ENCODE peak calls at places on chromosomes 3 and 15, in eight cellular contexts. One of them, this sample, is unnamed.

GRCh38 chr3:72756900-72757299 is 91.3 kb downstream of the SHQ1 start:
- DNase-seq in endothelial cell: no peak
- DNase-seq in HEK293T: no peak
- DNase-seq in K562: no peak
- DNase-seq in AG09319: no peak
- DNase-seq in NCI-H1417 treated with DMSO at 0.1 percent for 48 hours: no peak
- DNase-seq in Right ventricle myocardium superior: no peak
- DNase-seq in NCI-H345: no peak
- DNase-seq in this sample: no peak

GRCh38 chr3:194042947-194043346 is 93.0 kb upstream of the HES1 start:
- DNase-seq in NCI-H345: no peak
- DNase-seq in AG09319: peak; percentile 3
- DNase-seq in HEK293T: no peak
- DNase-seq in endothelial cell: no peak
- DNase-seq in NCI-H1417 treated with DMSO at 0.1 percent for 48 hours: no peak
- DNase-seq in K562: no peak
- DNase-seq in Right ventricle myocardium superior: no peak
- DNase-seq in this sample: no peak

GRCh38 chr3:172396400-172396799 is 51.9 kb downstream of the GHSR start:
- DNase-seq in Right ventricle myocardium superior: no peak
- DNase-seq in NCI-H1417 treated with DMSO at 0.1 percent for 48 hours: no peak
- DNase-seq in HEK293T: no peak
- DNase-seq in AG09319: no peak
- DNase-seq in NCI-H345: no peak
- DNase-seq in K562: no peak
- DNase-seq in endothelial cell: no peak
- DNase-seq in this sample: no peak

GRCh38 chr3:9098716-9099675 is 135.7 kb upstream of the RAD18 start:
- DNase-seq in AG09319: no peak
- DNase-seq in Right ventricle myocardium superior: no peak
- DNase-seq in NCI-H345: peak; percentile 27
- DNase-seq in HEK293T: no peak
- DNase-seq in K562: no peak
- DNase-seq in NCI-H1417 treated with DMSO at 0.1 percent for 48 hours: peak; percentile 44
- DNase-seq in endothelial cell: no peak
- DNase-seq in this sample: no peak

GRCh38 chr3:57009367-57009766 is 51.1 kb upstream of the SPATA12 start:
- DNase-seq in AG09319: no peak
- DNase-seq in NCI-H345: no peak
- DNase-seq in K562: no peak
- DNase-seq in NCI-H1417 treated with DMSO at 0.1 percent for 48 hours: no peak
- DNase-seq in endothelial cell: no peak
- DNase-seq in HEK293T: no peak
- DNase-seq in Right ventricle myocardium superior: peak; percentile 53
- DNase-seq in this sample: no peak

GRCh38 chr15:39583586-39584265 is 2.8 kb downstream of the THBS1 start:
- DNase-seq in Right ventricle myocardium superior: no peak
- DNase-seq in endothelial cell: peak; percentile 21
- DNase-seq in HEK293T: peak; percentile 9
- DNase-seq in NCI-H345: no peak
- DNase-seq in NCI-H1417 treated with DMSO at 0.1 percent for 48 hours: no peak
- DNase-seq in K562: peak; percentile 38
- DNase-seq in AG09319: peak; percentile 63
- DNase-seq in this sample: no peak

GRCh38 chr15:70815604-70816003 is 38.4 kb downstream of the LARP6 start:
- DNase-seq in HEK293T: no peak
- DNase-seq in NCI-H345: peak; percentile 86
- DNase-seq in AG09319: no peak
- DNase-seq in endothelial cell: no peak
- DNase-seq in K562: no peak
- DNase-seq in NCI-H1417 treated with DMSO at 0.1 percent for 48 hours: no peak
- DNase-seq in Right ventricle myocardium superior: no peak
- DNase-seq in this sample: no peak

GRCh38 chr3:98733055-98733777 is 29.9 kb upstream of the ST3GAL6 start:
- DNase-seq in Right ventricle myocardium superior: peak; percentile 51
- DNase-seq in K562: no peak
- DNase-seq in AG09319: no peak
- DNase-seq in HEK293T: peak; percentile 43
- DNase-seq in NCI-H345: no peak
- DNase-seq in endothelial cell: peak; percentile 42
- DNase-seq in NCI-H1417 treated with DMSO at 0.1 percent for 48 hours: no peak
- DNase-seq in this sample: peak; percentile 49

GRCh38 chr3:24451461-24452099 is 43.1 kb downstream of the THRB start:
- DNase-seq in endothelial cell: no peak
- DNase-seq in NCI-H345: no peak
- DNase-seq in HEK293T: no peak
- DNase-seq in K562: no peak
- DNase-seq in AG09319: no peak
- DNase-seq in Right ventricle myocardium superior: no peak
- DNase-seq in NCI-H1417 treated with DMSO at 0.1 percent for 48 hours: no peak
- DNase-seq in this sample: no peak

GRCh38 chr3:43255675-43256074 is 30.7 kb upstream of the SNRK start:
- DNase-seq in NCI-H345: no peak
- DNase-seq in endothelial cell: no peak
- DNase-seq in Right ventricle myocardium superior: no peak
- DNase-seq in K562: no peak
- DNase-seq in HEK293T: no peak
- DNase-seq in NCI-H1417 treated with DMSO at 0.1 percent for 48 hours: no peak
- DNase-seq in AG09319: no peak
- DNase-seq in this sample: no peak

GRCh38 chr15:31486906-31487695 is 160.5 kb downstream of the KLF13 start:
- DNase-seq in endothelial cell: no peak
- DNase-seq in K562: no peak
- DNase-seq in AG09319: no peak
- DNase-seq in NCI-H345: no peak
- DNase-seq in HEK293T: no peak
- DNase-seq in Right ventricle myocardium superior: no peak
- DNase-seq in NCI-H1417 treated with DMSO at 0.1 percent for 48 hours: no peak
- DNase-seq in this sample: no peak

GRCh38 chr3:129033151-129033550 is 27.4 kb upstream of the GP9 start:
- DNase-seq in AG09319: no peak
- DNase-seq in endothelial cell: no peak
- DNase-seq in NCI-H345: no peak
- DNase-seq in NCI-H1417 treated with DMSO at 0.1 percent for 48 hours: no peak
- DNase-seq in Right ventricle myocardium superior: no peak
- DNase-seq in K562: no peak
- DNase-seq in HEK293T: no peak
- DNase-seq in this sample: no peak

GRCh38 chr15:78055923-78056713 is 21.4 kb downstream of the TBC1D2B start:
- DNase-seq in K562: no peak
- DNase-seq in Right ventricle myocardium superior: peak; percentile 69
- DNase-seq in endothelial cell: peak; percentile 18
- DNase-seq in AG09319: no peak
- DNase-seq in NCI-H1417 treated with DMSO at 0.1 percent for 48 hours: no peak
- DNase-seq in NCI-H345: no peak
- DNase-seq in HEK293T: no peak
- DNase-seq in this sample: peak; percentile 39

GRCh38 chr15:48603123-48603500 is 42.4 kb downstream of the FBN1 start:
- DNase-seq in HEK293T: no peak
- DNase-seq in Right ventricle myocardium superior: no peak
- DNase-seq in K562: no peak
- DNase-seq in AG09319: no peak
- DNase-seq in endothelial cell: no peak
- DNase-seq in NCI-H345: no peak
- DNase-seq in NCI-H1417 treated with DMSO at 0.1 percent for 48 hours: no peak
- DNase-seq in this sample: no peak

GRCh38 chr15:71485094-71485693 is 325.2 kb upstream of the NR2E3 start:
- DNase-seq in HEK293T: peak; percentile 48
- DNase-seq in AG09319: no peak
- DNase-seq in K562: peak; percentile 29
- DNase-seq in NCI-H345: no peak
- DNase-seq in Right ventricle myocardium superior: no peak
- DNase-seq in NCI-H1417 treated with DMSO at 0.1 percent for 48 hours: no peak
- DNase-seq in endothelial cell: no peak
- DNase-seq in this sample: no peak

GRCh38 chr3:59709702-59710555 is 660.1 kb upstream of the CFAP20DC start:
- DNase-seq in NCI-H345: no peak
- DNase-seq in Right ventricle myocardium superior: peak; percentile 75
- DNase-seq in AG09319: no peak
- DNase-seq in endothelial cell: no peak
- DNase-seq in NCI-H1417 treated with DMSO at 0.1 percent for 48 hours: no peak
- DNase-seq in HEK293T: no peak
- DNase-seq in K562: no peak
- DNase-seq in this sample: peak; percentile 37

GRCh38 chr3:188108703-188109412 is 45.1 kb upstream of the LPP start:
- DNase-seq in Right ventricle myocardium superior: no peak
- DNase-seq in K562: no peak
- DNase-seq in HEK293T: no peak
- DNase-seq in endothelial cell: no peak
- DNase-seq in NCI-H1417 treated with DMSO at 0.1 percent for 48 hours: no peak
- DNase-seq in AG09319: no peak
- DNase-seq in NCI-H345: no peak
- DNase-seq in this sample: no peak

GRCh38 chr15:63198752-63199250 is 9.4 kb downstream of the RAB8B start:
- DNase-seq in AG09319: no peak
- DNase-seq in NCI-H1417 treated with DMSO at 0.1 percent for 48 hours: no peak
- DNase-seq in HEK293T: no peak
- DNase-seq in NCI-H345: no peak
- DNase-seq in K562: no peak
- DNase-seq in Right ventricle myocardium superior: no peak
- DNase-seq in endothelial cell: no peak
- DNase-seq in this sample: no peak

GRCh38 chr15:31365655-31366127 is 39.1 kb downstream of the KLF13 start:
- DNase-seq in NCI-H1417 treated with DMSO at 0.1 percent for 48 hours: no peak
- DNase-seq in HEK293T: no peak
- DNase-seq in AG09319: peak; percentile 58
- DNase-seq in NCI-H345: no peak
- DNase-seq in endothelial cell: peak; percentile 59
- DNase-seq in Right ventricle myocardium superior: peak; percentile 98
- DNase-seq in K562: peak; percentile 86
- DNase-seq in this sample: peak; percentile 91

GRCh38 chr15:52392008-52392687 is 96.5 kb upstream of the MYO5C start:
- DNase-seq in NCI-H1417 treated with DMSO at 0.1 percent for 48 hours: no peak
- DNase-seq in endothelial cell: no peak
- DNase-seq in AG09319: peak; percentile 11
- DNase-seq in NCI-H345: no peak
- DNase-seq in Right ventricle myocardium superior: no peak
- DNase-seq in HEK293T: no peak
- DNase-seq in K562: no peak
- DNase-seq in this sample: no peak

GRCh38 chr3:169818330-169818729 is 5.6 kb upstream of the LRRC34 start:
- DNase-seq in Right ventricle myocardium superior: no peak
- DNase-seq in HEK293T: no peak
- DNase-seq in AG09319: no peak
- DNase-seq in NCI-H1417 treated with DMSO at 0.1 percent for 48 hours: no peak
- DNase-seq in K562: no peak
- DNase-seq in NCI-H345: no peak
- DNase-seq in endothelial cell: no peak
- DNase-seq in this sample: no peak

GRCh38 chr3:126245811-126246727 is 65.7 kb upstream of the ALDH1L1 start:
- DNase-seq in NCI-H1417 treated with DMSO at 0.1 percent for 48 hours: peak; percentile 1
- DNase-seq in NCI-H345: peak; percentile 15
- DNase-seq in AG09319: peak; percentile 30
- DNase-seq in endothelial cell: peak; percentile 60
- DNase-seq in K562: peak; percentile 32
- DNase-seq in Right ventricle myocardium superior: peak; percentile 71
- DNase-seq in HEK293T: peak; percentile 68
- DNase-seq in this sample: peak; percentile 68

GRCh38 chr15:76337047-76337738 is 620 bp downstream of the ISL2 start:
- DNase-seq in Right ventricle myocardium superior: no peak
- DNase-seq in endothelial cell: no peak
- DNase-seq in HEK293T: peak; percentile 65
- DNase-seq in K562: peak; percentile 41
- DNase-seq in NCI-H345: no peak
- DNase-seq in NCI-H1417 treated with DMSO at 0.1 percent for 48 hours: no peak
- DNase-seq in AG09319: no peak
- DNase-seq in this sample: no peak

GRCh38 chr3:129045675-129046036 is 14.9 kb upstream of the GP9 start:
- DNase-seq in AG09319: no peak
- DNase-seq in Right ventricle myocardium superior: peak; percentile 69
- DNase-seq in NCI-H1417 treated with DMSO at 0.1 percent for 48 hours: no peak
- DNase-seq in K562: no peak
- DNase-seq in endothelial cell: no peak
- DNase-seq in NCI-H345: no peak
- DNase-seq in HEK293T: no peak
- DNase-seq in this sample: peak; percentile 61

GRCh38 chr3:72185549-72186484 is 400.9 kb upstream of the PROK2 start:
- DNase-seq in AG09319: no peak
- DNase-seq in Right ventricle myocardium superior: no peak
- DNase-seq in K562: peak; percentile 63
- DNase-seq in endothelial cell: no peak
- DNase-seq in NCI-H345: no peak
- DNase-seq in HEK293T: no peak
- DNase-seq in NCI-H1417 treated with DMSO at 0.1 percent for 48 hours: no peak
- DNase-seq in this sample: peak; percentile 29

GRCh38 chr15:42194502-42194901 is 13.6 kb downstream of the VPS39 start:
- DNase-seq in AG09319: no peak
- DNase-seq in NCI-H345: no peak
- DNase-seq in Right ventricle myocardium superior: no peak
- DNase-seq in HEK293T: no peak
- DNase-seq in NCI-H1417 treated with DMSO at 0.1 percent for 48 hours: no peak
- DNase-seq in endothelial cell: no peak
- DNase-seq in K562: no peak
- DNase-seq in this sample: no peak

GRCh38 chr3:164360738-164361376 is 717.4 kb downstream of the SI start:
- DNase-seq in HEK293T: no peak
- DNase-seq in NCI-H345: no peak
- DNase-seq in Right ventricle myocardium superior: no peak
- DNase-seq in K562: no peak
- DNase-seq in endothelial cell: no peak
- DNase-seq in NCI-H1417 treated with DMSO at 0.1 percent for 48 hours: no peak
- DNase-seq in AG09319: no peak
- DNase-seq in this sample: no peak

GRCh38 chr15:57559875-57560274 is 31.8 kb upstream of the MYZAP start:
- DNase-seq in HEK293T: peak; percentile 61
- DNase-seq in NCI-H345: peak; percentile 39
- DNase-seq in NCI-H1417 treated with DMSO at 0.1 percent for 48 hours: no peak
- DNase-seq in AG09319: no peak
- DNase-seq in endothelial cell: peak; percentile 82
- DNase-seq in K562: peak; percentile 72
- DNase-seq in Right ventricle myocardium superior: peak; percentile 83
- DNase-seq in this sample: peak; percentile 68

GRCh38 chr3:64445318-64446300 is 220.3 kb upstream of the PRICKLE2 start:
- DNase-seq in K562: peak; percentile 5
- DNase-seq in NCI-H345: peak; percentile 27
- DNase-seq in AG09319: no peak
- DNase-seq in NCI-H1417 treated with DMSO at 0.1 percent for 48 hours: no peak
- DNase-seq in endothelial cell: peak; percentile 53
- DNase-seq in Right ventricle myocardium superior: no peak
- DNase-seq in HEK293T: peak; percentile 68
- DNase-seq in this sample: peak; percentile 34

GRCh38 chr3:130975251-130975650 is 51.4 kb downstream of the ASTE1 start:
- DNase-seq in K562: no peak
- DNase-seq in NCI-H345: no peak
- DNase-seq in endothelial cell: no peak
- DNase-seq in Right ventricle myocardium superior: no peak
- DNase-seq in HEK293T: no peak
- DNase-seq in AG09319: no peak
- DNase-seq in NCI-H1417 treated with DMSO at 0.1 percent for 48 hours: no peak
- DNase-seq in this sample: no peak